ENCODE peak calls at places on chromosomes 11 and 22, in six cellular contexts. F, P, K, N, R and J are unnamed samples.
A peak's percentile ranks its signal among the peaks of the same experiment; 100 is the strongest.

GRCh38 chr11:120565436-120566155 is 54.0 kb downstream of the GRIK4 start:
- DNase-seq in N (no peak), P (no peak), K (no peak), R (peak; percentile 40), F (no peak), J (no peak)

GRCh38 chr11:124315052-124315451 is 1.3 kb upstream of the OR8D1 start:
- DNase-seq in K (no peak), N (peak; percentile 80), F (peak; percentile 30), P (no peak), R (peak; percentile 49), J (no peak)

GRCh38 chr22:32338757-32339156 is 18.9 kb upstream of the RFPL3 start:
- DNase-seq in F (no peak), K (no peak), P (no peak), N (no peak), R (no peak), J (no peak)

GRCh38 chr11:64620286-64620962 is 29.4 kb downstream of the SLC22A12 start:
- DNase-seq in F (no peak), P (no peak), K (no peak), N (no peak), R (no peak), J (peak; percentile 64)

GRCh38 chr22:50190182-50190951 is 4.7 kb downstream of the TRABD start:
- DNase-seq in K (peak; percentile 95), N (no peak), R (peak; percentile 81), F (no peak), P (no peak), J (peak; percentile 76)

GRCh38 chr22:30423296-30423958 is 2.1 kb upstream of the MTFP1 start:
- DNase-seq in F (no peak), N (no peak), P (no peak), R (peak; percentile 68), K (peak; percentile 43), J (no peak)

GRCh38 chr11:33344611-33345010 is 87.4 kb downstream of the HIPK3 start:
- DNase-seq in F (no peak), P (no peak), K (peak; percentile 24), R (no peak), N (peak; percentile 18), J (no peak)

GRCh38 chr22:19903031-19903430 is 38.5 kb upstream of the COMT start:
- DNase-seq in K (no peak), N (no peak), P (no peak), R (no peak), F (no peak), J (no peak)

GRCh38 chr11:864118-864827 is 21.6 kb downstream of the TSPAN4 start:
- DNase-seq in N (no peak), K (no peak), R (no peak), F (no peak), P (no peak), J (no peak)

GRCh38 chr22:31951201-31952093 is 7.1 kb downstream of the YWHAH start:
- DNase-seq in K (no peak), N (no peak), P (no peak), F (no peak), R (no peak), J (peak; percentile 36)

GRCh38 chr11:35629914-35630313 is 11.7 kb downstream of the FJX1 start:
- DNase-seq in K (no peak), N (peak; percentile 100), P (peak; percentile 98), F (peak; percentile 97), R (peak; percentile 98), J (no peak)

GRCh38 chr11:19570889-19571288 is 141.7 kb upstream of the NAV2 start:
- DNase-seq in N (no peak), P (no peak), F (no peak), R (no peak), K (no peak), J (no peak)

GRCh38 chr22:30526656-30527055 is 19.9 kb downstream of the SEC14L6 start:
- DNase-seq in K (no peak), F (no peak), R (no peak), N (no peak), P (no peak), J (no peak)

GRCh38 chr11:113615098-113615497 is 91.0 kb downstream of the TMPRSS5 start:
- DNase-seq in P (no peak), R (no peak), F (no peak), N (no peak), K (no peak), J (no peak)

GRCh38 chr22:44484618-44485017 is 13.4 kb downstream of the RTL6 start:
- DNase-seq in K (no peak), P (no peak), R (no peak), F (no peak), N (no peak), J (no peak)

GRCh38 chr11:45181595-45182550 is 35.4 kb downstream of the PRDM11 start:
- DNase-seq in K (no peak), F (no peak), R (no peak), N (no peak), P (no peak), J (no peak)
- H3K4me3 ChIP-seq in K (no peak overlapping the region), F (no peak overlapping the region), R (peak overlapping the region; percentile 56), N (no peak overlapping the region), P (peak overlapping the region; percentile 59), J (no peak overlapping the region)

DNA sequence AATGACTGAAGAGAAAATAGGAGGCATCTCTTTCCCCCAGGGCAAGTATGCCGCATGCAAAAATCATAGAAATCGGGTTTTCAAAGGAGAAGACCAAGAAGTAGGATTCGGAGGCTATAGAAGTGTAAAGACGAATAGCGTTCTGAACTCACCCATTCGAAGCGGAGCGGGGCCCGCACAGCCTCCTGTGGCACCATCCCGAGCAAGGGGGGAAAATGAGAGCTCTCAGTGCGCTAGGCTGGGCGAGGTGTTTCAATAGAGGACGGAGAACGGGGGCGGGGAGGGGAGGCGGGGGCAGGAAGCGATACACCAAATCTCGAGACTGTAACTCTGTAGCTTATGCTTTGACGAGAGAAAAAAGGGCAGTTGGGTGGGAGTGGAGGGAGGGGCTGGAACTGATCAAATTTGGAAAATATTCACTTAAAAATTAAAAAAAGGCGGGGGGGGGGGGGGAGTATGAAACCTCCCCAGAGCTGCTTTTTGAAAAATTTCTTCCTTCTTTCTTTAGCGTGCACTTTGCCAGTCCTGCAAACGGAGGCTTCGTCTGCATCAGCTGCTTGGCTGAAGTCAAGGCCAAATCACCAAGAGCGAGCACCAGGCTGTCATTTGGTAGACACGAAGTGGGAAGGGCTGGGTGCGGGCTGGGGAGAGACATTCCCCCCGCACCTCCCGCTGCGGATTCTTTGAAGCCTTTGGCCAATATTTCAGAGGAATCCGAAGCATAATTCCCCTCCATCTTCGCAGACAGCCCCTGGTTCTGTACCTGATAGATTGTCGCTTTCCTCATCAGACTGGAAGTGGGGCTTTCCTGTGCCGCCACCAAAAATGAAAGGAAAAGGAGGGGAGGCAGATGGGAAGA is 15.6 kb downstream of the BLID start:
- DNase-seq in N (peak; percentile 68), P (no peak), F (peak; percentile 38), R (peak; percentile 53), K (no peak), J (no peak)
- H3K4me3 ChIP-seq in N (peak overlapping the region; percentile 91), P (peak overlapping the region; percentile 82), F (peak overlapping the region; percentile 79), R (peak overlapping the region; percentile 72), K (no peak overlapping the region), J (no peak overlapping the region)

DNA sequence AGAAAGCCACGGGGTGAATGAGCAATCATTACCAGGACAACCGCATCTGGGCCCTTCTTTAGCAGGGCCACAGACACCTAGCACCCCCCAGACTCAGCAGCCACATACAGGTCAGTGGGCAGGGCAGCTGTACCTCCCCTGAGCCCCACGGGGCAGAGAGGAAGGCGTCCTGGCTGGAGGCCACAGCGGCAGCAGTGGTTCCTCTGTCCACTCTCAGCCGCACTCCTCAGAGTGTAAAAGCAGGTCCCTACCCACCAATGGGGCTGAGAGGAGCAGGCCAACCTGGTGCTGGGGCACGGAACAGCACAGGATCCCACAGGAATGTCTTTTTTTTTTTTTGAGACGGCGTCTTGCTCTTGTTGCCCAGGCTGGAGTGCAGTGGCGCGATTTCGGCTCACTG is 65.5 kb downstream of the APOL1 start:
- DNase-seq in F (no peak), P (no peak), R (no peak), K (no peak), N (no peak), J (no peak)
- H3K4me3 ChIP-seq in F (no peak overlapping the region), P (no peak overlapping the region), R (no peak overlapping the region), K (no peak overlapping the region), N (no peak overlapping the region), J (no peak overlapping the region)

DNA sequence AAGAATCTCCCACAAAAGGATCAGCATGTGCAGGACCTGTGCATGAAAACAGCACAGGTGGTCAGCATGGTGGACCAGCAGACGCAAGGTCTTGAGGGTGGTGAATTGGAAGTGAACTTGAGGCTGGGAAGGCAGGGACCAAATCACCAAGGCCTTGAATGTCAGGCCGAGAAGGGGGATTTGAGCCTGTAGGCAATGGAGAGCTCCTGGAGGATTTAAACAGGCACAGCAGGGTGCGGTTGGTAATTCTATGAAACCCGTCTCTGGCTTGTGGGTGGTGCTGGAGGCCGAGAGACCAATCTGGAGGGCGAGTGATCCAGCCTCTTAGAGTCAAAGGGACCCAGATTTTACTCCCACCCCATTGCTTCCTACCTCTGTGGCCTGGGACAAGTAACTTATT is 2.4 kb downstream of the TSKU start:
- DNase-seq in F (no peak), R (no peak), P (no peak), K (no peak), N (no peak), J (no peak)
- H3K4me3 ChIP-seq in F (peak overlapping the region; percentile 98), R (no peak overlapping the region), P (peak overlapping the region; percentile 98), K (no peak overlapping the region), N (no peak overlapping the region), J (no peak overlapping the region)